ENCODE peak calls at places on chromosomes 1 and 21, in four cellular contexts. One of them, this sample, is unnamed.

GRCh38 chr1:102083186-102083585 is 86.5 kb upstream of the OLFM3 start:
- DNase-seq in upper lobe of right lung: no peak
- DNase-seq in germinal center: no peak
- DNase-seq in mucosa of descending colon: no peak
- DNase-seq in this sample: no peak

GRCh38 chr1:40397258-40397657 is 23.7 kb downstream of the SMAP2 start:
- DNase-seq in upper lobe of right lung: no peak
- DNase-seq in germinal center: no peak
- DNase-seq in mucosa of descending colon: no peak
- DNase-seq in this sample: no peak

GRCh38 chr1:77940921-77941570 is 37.8 kb downstream of the FUBP1 start:
- DNase-seq in upper lobe of right lung: no peak
- DNase-seq in germinal center: no peak
- DNase-seq in mucosa of descending colon: no peak
- DNase-seq in this sample: no peak

GRCh38 chr1:34884536-34884935 is 25.0 kb upstream of the SMIM12 start:
- DNase-seq in upper lobe of right lung: no peak
- DNase-seq in germinal center: no peak
- DNase-seq in mucosa of descending colon: no peak
- DNase-seq in this sample: no peak

GRCh38 chr1:11492235-11492634 is 13.3 kb downstream of the DISP3 start:
- DNase-seq in upper lobe of right lung: no peak
- DNase-seq in germinal center: no peak
- DNase-seq in mucosa of descending colon: no peak
- DNase-seq in this sample: no peak

GRCh38 chr1:34907487-34908090 is 21.9 kb downstream of the DLGAP3 start:
- DNase-seq in upper lobe of right lung: no peak
- DNase-seq in germinal center: no peak
- DNase-seq in mucosa of descending colon: no peak
- DNase-seq in this sample: no peak

GRCh38 chr1:162724583-162725120 is 65.8 kb upstream of the HSD17B7 start:
- DNase-seq in upper lobe of right lung: no peak
- DNase-seq in germinal center: no peak
- DNase-seq in mucosa of descending colon: no peak
- DNase-seq in this sample: no peak

GRCh38 chr1:182861994-182862393 is 22.8 kb downstream of the DHX9 start:
- DNase-seq in upper lobe of right lung: no peak
- DNase-seq in germinal center: no peak
- DNase-seq in mucosa of descending colon: no peak
- DNase-seq in this sample: no peak

GRCh38 chr1:61645476-61645875 is 79.5 kb downstream of the TM2D1 start:
- DNase-seq in upper lobe of right lung: no peak
- DNase-seq in germinal center: no peak
- DNase-seq in mucosa of descending colon: no peak
- DNase-seq in this sample: no peak

GRCh38 chr1:43861337-43861736 is 72.3 kb upstream of the ARTN start:
- DNase-seq in upper lobe of right lung: no peak
- DNase-seq in germinal center: no peak
- DNase-seq in mucosa of descending colon: no peak
- DNase-seq in this sample: no peak

GRCh38 chr1:5913876-5914275 is 78.3 kb downstream of the NPHP4 start:
- DNase-seq in upper lobe of right lung: no peak
- DNase-seq in germinal center: no peak
- DNase-seq in mucosa of descending colon: no peak
- DNase-seq in this sample: no peak

GRCh38 chr1:30785181-30785580 is 27.6 kb upstream of the LAPTM5 start:
- DNase-seq in upper lobe of right lung: no peak
- DNase-seq in germinal center: no peak
- DNase-seq in mucosa of descending colon: no peak
- DNase-seq in this sample: no peak

GRCh38 chr1:40886318-40887011 is 24.3 kb upstream of the CITED4 start:
- DNase-seq in upper lobe of right lung: no peak
- DNase-seq in germinal center: no peak
- DNase-seq in mucosa of descending colon: no peak
- DNase-seq in this sample: no peak

GRCh38 chr1:193406901-193407300 is 220.5 kb upstream of the B3GALT2 start:
- DNase-seq in upper lobe of right lung: no peak
- DNase-seq in germinal center: peak; percentile 14
- DNase-seq in mucosa of descending colon: no peak
- DNase-seq in this sample: peak; percentile 77

GRCh38 chr1:50929376-50929958 is 30.6 kb downstream of the FAF1 start:
- DNase-seq in upper lobe of right lung: no peak
- DNase-seq in germinal center: no peak
- DNase-seq in mucosa of descending colon: no peak
- DNase-seq in this sample: peak; percentile 47

GRCh38 chr1:53295746-53296722 is 31.8 kb downstream of the LRP8 start:
- DNase-seq in upper lobe of right lung: peak; percentile 72
- DNase-seq in germinal center: no peak
- DNase-seq in mucosa of descending colon: peak; percentile 75
- DNase-seq in this sample: no peak

GRCh38 chr1:32393136-32393535 is 1.1 kb downstream of the BSDC1 start:
- DNase-seq in upper lobe of right lung: no peak
- DNase-seq in germinal center: no peak
- DNase-seq in mucosa of descending colon: no peak
- DNase-seq in this sample: no peak

GRCh38 chr1:162021124-162021523 is 2.5 kb downstream of the OLFML2B start:
- DNase-seq in upper lobe of right lung: no peak
- DNase-seq in germinal center: no peak
- DNase-seq in mucosa of descending colon: no peak
- DNase-seq in this sample: no peak

GRCh38 chr1:6464514-6464836 is 1.5 kb downstream of the TNFRSF25 start:
- DNase-seq in upper lobe of right lung: no peak
- DNase-seq in germinal center: no peak
- DNase-seq in mucosa of descending colon: peak; percentile 76
- DNase-seq in this sample: no peak

GRCh38 chr21:41166947-41167346 is 1.0 kb upstream of the BACE2 start:
- DNase-seq in upper lobe of right lung: no peak
- DNase-seq in germinal center: no peak
- DNase-seq in mucosa of descending colon: no peak
- DNase-seq in this sample: no peak

GRCh38 chr1:15950763-15951295 is 25.1 kb downstream of the ZBTB17 start:
- DNase-seq in upper lobe of right lung: no peak
- DNase-seq in germinal center: no peak
- DNase-seq in mucosa of descending colon: peak; percentile 69
- DNase-seq in this sample: no peak

GRCh38 chr21:41779659-41780058 is 12.8 kb upstream of the RIPK4 start:
- DNase-seq in upper lobe of right lung: no peak
- DNase-seq in germinal center: no peak
- DNase-seq in mucosa of descending colon: no peak
- DNase-seq in this sample: no peak

GRCh38 chr1:53121319-53122172 is 20.9 kb downstream of the SLC1A7 start:
- DNase-seq in upper lobe of right lung: no peak
- DNase-seq in germinal center: no peak
- DNase-seq in mucosa of descending colon: peak; percentile 57
- DNase-seq in this sample: no peak

GRCh38 chr21:25343774-25344545 is 263.3 kb downstream of the MRPL39 start:
- DNase-seq in upper lobe of right lung: no peak
- DNase-seq in germinal center: no peak
- DNase-seq in mucosa of descending colon: no peak
- DNase-seq in this sample: no peak

GRCh38 chr1:66371233-66372005 is 162.5 kb upstream of the SGIP1 start:
- DNase-seq in upper lobe of right lung: no peak
- DNase-seq in germinal center: no peak
- DNase-seq in mucosa of descending colon: peak; percentile 56
- DNase-seq in this sample: no peak

GRCh38 chr1:207941664-207942063 is 30.7 kb upstream of the CD34 start:
- DNase-seq in upper lobe of right lung: peak; percentile 75
- DNase-seq in germinal center: no peak
- DNase-seq in mucosa of descending colon: peak; percentile 65
- DNase-seq in this sample: no peak

GRCh38 chr1:119918301-119918700 is 22.0 kb upstream of the ADAM30 start:
- DNase-seq in upper lobe of right lung: no peak
- DNase-seq in germinal center: no peak
- DNase-seq in mucosa of descending colon: no peak
- DNase-seq in this sample: no peak

GRCh38 chr21:17901458-17902092 is 82.4 kb upstream of the C21orf91 start:
- DNase-seq in upper lobe of right lung: no peak
- DNase-seq in germinal center: no peak
- DNase-seq in mucosa of descending colon: no peak
- DNase-seq in this sample: no peak